ENCODE peak calls at places on chromosomes 16 and 17, in seven cellular contexts. T, X, Q, D, P, E and M are unnamed samples.
A peak's percentile ranks its signal among the peaks of the same experiment; 100 is the strongest.

GRCh38 chr17:62017496-62017895 is 47.6 kb downstream of the MED13 start:
- DNase-seq in T (no peak), Q (no peak), P (no peak), D (no peak), E (no peak), X (no peak), M (no peak)

GRCh38 chr16:76123966-76124365 is 153.2 kb upstream of the CNTNAP4 start:
- DNase-seq in E (no peak), X (no peak), Q (no peak), T (no peak), D (no peak), P (no peak), M (no peak)

GRCh38 chr16:28549301-28549899 is 4.3 kb upstream of the SGF29 start:
- DNase-seq in E (no peak), X (no peak), P (no peak), Q (peak; percentile 41), D (peak; percentile 41), T (no peak), M (no peak)

GRCh38 chr16:71929048-71929447 is 33.7 kb downstream of the IST1 start:
- DNase-seq in D (no peak), Q (no peak), E (no peak), T (no peak), X (no peak), P (peak; percentile 34), M (peak; percentile 82)

GRCh38 chr16:24646646-24646995 is 82.8 kb upstream of the TNRC6A start:
- DNase-seq in X (no peak), E (no peak), D (no peak), T (no peak), P (no peak), Q (no peak), M (no peak)

GRCh38 chr17:49022391-49022941 is 25.3 kb downstream of the IGF2BP1 start:
- DNase-seq in T (no peak), P (no peak), Q (no peak), E (no peak), D (no peak), X (no peak), M (no peak)

GRCh38 chr17:83079340-83079747 is at the start of gene METRNL:
- DNase-seq in Q (peak; percentile 64), P (no peak), T (peak; percentile 95), E (no peak), D (peak; percentile 65), X (peak; percentile 89), M (peak; percentile 92)

GRCh38 chr17:80025140-80025539 is 10.5 kb downstream of the TBC1D16 start:
- DNase-seq in T (no peak), D (no peak), E (no peak), P (no peak), X (peak; percentile 65), Q (peak; percentile 96), M (no peak)

GRCh38 chr17:42878123-42878880 is 22.3 kb upstream of the G6PC1 start:
- DNase-seq in Q (peak; percentile 83), P (no peak), D (peak; percentile 62), T (peak; percentile 42), X (no peak), E (no peak), M (no peak)

GRCh38 chr16:8492690-8493089 is 97.6 kb downstream of the TMEM114 start:
- DNase-seq in D (no peak), E (no peak), T (no peak), P (no peak), Q (no peak), X (no peak), M (no peak)

GRCh38 chr16:19871721-19872120 is 12.9 kb downstream of the GPRC5B start:
- DNase-seq in P (no peak), Q (no peak), E (no peak), T (no peak), D (no peak), X (no peak), M (no peak)

GRCh38 chr17:18184143-18185007 is 747 bp downstream of the ALKBH5 start:
- DNase-seq in E (no peak), Q (peak; percentile 54), T (peak; percentile 91), D (peak; percentile 34), X (peak; percentile 65), P (no peak), M (peak; percentile 88)

GRCh38 chr16:9113707-9114106 is 22.3 kb downstream of the HAPSTR1 start:
- DNase-seq in P (no peak), D (no peak), Q (no peak), T (no peak), E (no peak), X (no peak), M (no peak)

GRCh38 chr16:23948949-23949392 is 113.2 kb downstream of the PRKCB start:
- DNase-seq in T (no peak), X (no peak), P (no peak), Q (peak; percentile 96), D (no peak), E (no peak), M (no peak)

GRCh38 chr17:14038206-14038605 is 31.1 kb upstream of the COX10 start:
- DNase-seq in Q (no peak), T (no peak), E (no peak), X (no peak), D (no peak), P (no peak), M (no peak)

GRCh38 chr17:1562178-1562643 is 381 bp downstream of the PITPNA start:
- DNase-seq in T (peak; percentile 91), E (no peak), Q (peak; percentile 65), D (no peak), X (no peak), P (no peak), M (peak; percentile 76)

GRCh38 chr17:42964161-42964932 is at the start of gene AARSD1:
- DNase-seq in X (peak; percentile 94), Q (peak; percentile 97), T (peak; percentile 97), E (peak; percentile 51), P (peak; percentile 88), D (peak; percentile 95), M (peak; percentile 96)

GRCh38 chr16:82848013-82848412 is 221.2 kb downstream of the CDH13 start:
- DNase-seq in T (no peak), D (no peak), E (no peak), X (no peak), P (no peak), Q (peak; percentile 16), M (no peak)

GRCh38 chr17:74235040-74235581 is 21.7 kb downstream of the TTYH2 start:
- DNase-seq in P (no peak), X (no peak), T (no peak), Q (no peak), D (peak; percentile 33), E (no peak), M (no peak)